ENCODE peak calls at places on chromosomes 7 and 10, in six cellular contexts. M, I, U, X, W and T are unnamed samples.

GRCh38 chr10:12768156-12768731 is 233.3 kb downstream of the CCDC3 start:
- DNase-seq in M (no peak), I (peak; percentile 41), U (no peak), X (no peak), W (no peak), T (peak; percentile 69)

GRCh38 chr10:9762966-9763656 is 1254.6 kb upstream of the CELF2 start:
- DNase-seq in M (no peak), I (peak; percentile 91), U (no peak), X (peak; percentile 89), W (no peak), T (peak; percentile 88)

GRCh38 chr7:155510975-155511595 is 35.3 kb downstream of the CNPY1 start:
- DNase-seq in M (no peak), I (no peak), U (no peak), X (no peak), W (no peak), T (no peak)

GRCh38 chr7:27172823-27173411 is 1.2 kb downstream of the HOXA10 start:
- DNase-seq in M (peak; percentile 40), I (no peak), U (no peak), X (peak; percentile 88), W (peak; percentile 40), T (no peak)

GRCh38 chr7:24401628-24402593 is 117.9 kb downstream of the NPY start:
- DNase-seq in M (peak; percentile 30), I (peak; percentile 45), U (no peak), X (peak; percentile 26), W (no peak), T (peak; percentile 22)

GRCh38 chr7:128148676-128149075 is 92.4 kb upstream of the LEP start:
- DNase-seq in M (no peak), I (peak; percentile 22), U (no peak), X (no peak), W (no peak), T (no peak)

GRCh38 chr7:32044739-32045138 is 25.5 kb downstream of the PDE1C start:
- DNase-seq in M (no peak), I (no peak), U (no peak), X (no peak), W (no peak), T (no peak)

GRCh38 chr7:142303650-142304049 is 45.8 kb upstream of the PRSS58 start:
- DNase-seq in M (peak; percentile 33), I (no peak), U (no peak), X (no peak), W (no peak), T (no peak)

GRCh38 chr7:96250776-96251361 is 71.0 kb downstream of the SLC25A13 start:
- DNase-seq in M (no peak), I (no peak), U (no peak), X (no peak), W (no peak), T (no peak)

GRCh38 chr10:32131388-32131787 is 75.2 kb upstream of the KIF5B start:
- DNase-seq in M (no peak), I (no peak), U (no peak), X (no peak), W (no peak), T (no peak)

GRCh38 chr10:3659518-3659917 is 125.5 kb downstream of the KLF6 start:
- DNase-seq in M (no peak), I (no peak), U (no peak), X (no peak), W (no peak), T (no peak)

GRCh38 chr7:1611708-1612241 is 41.9 kb upstream of the PSMG3 start:
- DNase-seq in M (peak; percentile 36), I (peak; percentile 79), U (no peak), X (peak; percentile 95), W (no peak), T (peak; percentile 64)

GRCh38 chr10:78756604-78757442 is 311.9 kb upstream of the ZMIZ1 start:
- DNase-seq in M (peak; percentile 80), I (peak; percentile 98), U (no peak), X (peak; percentile 98), W (peak; percentile 81), T (peak; percentile 84)

GRCh38 chr7:102080371-102081243 is 206.1 kb upstream of the SH2B2 start:
- DNase-seq in M (no peak), I (no peak), U (no peak), X (no peak), W (no peak), T (no peak)

GRCh38 chr7:121329460-121330052 is 756 bp downstream of the WNT16 start:
- DNase-seq in M (peak; percentile 40), I (no peak), U (no peak), X (no peak), W (peak; percentile 40), T (no peak)

GRCh38 chr7:79084423-79084822 is 369.0 kb downstream of the MAGI2 start:
- DNase-seq in M (no peak), I (no peak), U (no peak), X (no peak), W (no peak), T (no peak)

GRCh38 chr7:25940086-25940906 is 211.7 kb upstream of the NFE2L3 start:
- DNase-seq in M (no peak), I (no peak), U (no peak), X (no peak), W (no peak), T (no peak)

GRCh38 chr7:131764143-131764795 is 207.8 kb upstream of the PODXL start:
- DNase-seq in M (no peak), I (no peak), U (no peak), X (no peak), W (no peak), T (no peak)

GRCh38 chr7:157397751-157398691 is 61.2 kb downstream of the DNAJB6 start:
- DNase-seq in M (peak; percentile 70), I (peak; percentile 88), U (no peak), X (peak; percentile 87), W (peak; percentile 58), T (no peak)

GRCh38 chr10:91856637-91857036 is 52.6 kb downstream of the FGFBP3 start:
- DNase-seq in M (peak; percentile 37), I (peak; percentile 29), U (no peak), X (no peak), W (no peak), T (no peak)
- TF ChIP-seq CTCF in M (peak; percentile 40), I (peak; percentile 40), U (no peak), X (peak; percentile 40), W (no peak), T (peak; percentile 24)

GRCh38 chr10:24494236-24494635 is 229.5 kb downstream of the ARHGAP21 start:
- DNase-seq in M (no peak), I (no peak), U (no peak), X (no peak), W (no peak), T (no peak)

GRCh38 chr10:24495666-24496065 is 228.0 kb downstream of the ARHGAP21 start:
- DNase-seq in M (no peak), I (no peak), U (no peak), X (no peak), W (no peak), T (no peak)

GRCh38 chr10:24496066-24496465 is 227.6 kb downstream of the ARHGAP21 start:
- DNase-seq in M (no peak), I (no peak), U (no peak), X (no peak), W (no peak), T (no peak)

GRCh38 chr10:24493168-24493567 is 230.5 kb downstream of the ARHGAP21 start:
- DNase-seq in M (no peak), I (no peak), U (no peak), X (no peak), W (no peak), T (no peak)

DNA sequence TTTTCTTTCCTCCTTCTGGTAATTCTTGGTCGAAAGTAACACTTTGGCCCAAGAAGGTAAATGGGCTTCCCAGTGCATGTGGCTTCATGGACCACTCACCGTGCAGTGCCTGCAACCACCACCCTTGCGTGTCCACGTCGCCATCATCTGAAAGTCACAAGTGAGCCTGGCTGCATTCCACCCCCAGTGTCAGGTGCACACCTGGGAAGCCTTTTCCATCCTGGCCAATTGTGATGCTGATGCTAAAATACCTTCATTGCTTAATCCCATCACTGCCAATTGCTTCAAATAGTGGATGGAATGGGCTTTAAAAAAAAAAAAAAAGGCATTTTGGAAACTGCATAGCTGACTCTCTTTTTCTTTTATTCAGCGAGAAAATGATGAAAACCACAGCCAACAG is 228.9 kb downstream of the ARHGAP21 start:
- DNase-seq in M (no peak), I (no peak), U (no peak), X (no peak), W (no peak), T (no peak)
- H3K4me3 ChIP-seq in M (no peak overlapping the region), I (no peak overlapping the region), U (no peak overlapping the region), X (no peak overlapping the region), W (no peak overlapping the region), T (no peak overlapping the region)

DNA sequence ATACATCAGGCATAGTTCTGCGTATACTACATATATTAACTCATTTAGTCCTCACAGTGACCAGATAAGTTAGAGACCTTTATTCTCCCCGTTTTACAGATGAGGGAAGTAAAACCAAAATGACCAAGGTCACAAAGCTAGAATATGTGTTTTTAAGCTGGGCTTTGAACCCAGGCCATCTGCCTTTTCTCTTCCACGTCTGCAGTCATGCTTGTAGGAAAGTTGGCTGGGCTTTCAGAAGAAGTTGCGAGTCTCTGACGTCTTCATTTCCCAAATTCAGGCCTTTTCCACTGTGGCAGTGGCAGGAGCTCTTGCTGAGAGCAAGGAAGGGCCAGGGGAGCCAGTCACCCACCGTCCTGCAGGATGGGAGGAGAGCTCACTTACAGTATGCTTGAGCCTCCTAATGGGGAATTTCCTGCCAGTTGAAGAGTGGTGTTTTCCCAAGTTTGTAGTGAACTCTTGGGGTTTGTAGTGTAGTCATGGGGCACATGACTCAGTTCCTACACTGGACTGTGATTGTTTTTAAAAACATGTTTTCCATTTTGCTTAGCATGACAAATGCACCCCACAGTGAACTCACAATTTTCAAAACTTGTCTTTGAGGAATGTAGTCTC is 34.2 kb downstream of the CYP17A1 start:
- DNase-seq in M (no peak), I (peak; percentile 89), U (no peak), X (peak; percentile 90), W (no peak), T (peak; percentile 95)
- TF ChIP-seq CTCF in M (no peak), I (no peak), U (no peak), X (no peak), W (no peak), T (no peak)

GRCh38 chr7:99996755-99997544 is 18.4 kb upstream of the ZKSCAN1 start:
- DNase-seq in M (no peak), I (no peak), U (no peak), X (no peak), W (no peak), T (no peak)
- H3K4me3 ChIP-seq in M (no peak overlapping the region), I (no peak overlapping the region), U (no peak overlapping the region), X (peak overlapping the region; percentile 41), W (peak overlapping the region; percentile 51), T (peak overlapping the region; percentile 27)

GRCh38 chr10:93749218-93749799 is 8.4 kb upstream of the LGI1 start:
- DNase-seq in M (no peak), I (no peak), U (no peak), X (no peak), W (no peak), T (no peak)

GRCh38 chr10:93742633-93743349 is 14.9 kb upstream of the LGI1 start:
- DNase-seq in M (no peak), I (peak; percentile 10), U (no peak), X (no peak), W (no peak), T (no peak)

GRCh38 chr10:93741367-93741766 is 16.4 kb upstream of the LGI1 start:
- DNase-seq in M (no peak), I (no peak), U (no peak), X (no peak), W (no peak), T (no peak)

GRCh38 chr10:93746844-93747284 is 10.9 kb upstream of the LGI1 start:
- DNase-seq in M (peak; percentile 59), I (peak; percentile 95), U (no peak), X (peak; percentile 95), W (no peak), T (peak; percentile 94)

GRCh38 chr10:93745411-93746065 is 12.2 kb upstream of the LGI1 start:
- DNase-seq in M (peak; percentile 44), I (peak; percentile 30), U (no peak), X (peak; percentile 20), W (no peak), T (no peak)
- TF ChIP-seq CTCF in M (peak; percentile 38), I (peak; percentile 42), U (no peak), X (peak; percentile 44), W (no peak), T (peak; percentile 49)